ENCODE peak calls at places on chromosomes 4 and X, in nine cellular contexts. O is HS-5, A is nephron progenitor cell, H is T-cell, E is AML-193, T is H9, D is left lung, W is germinal center, V is WTC11. R is an unnamed sample.

GRCh38 chr4:187668683-187669082 is 326.9 kb upstream of the ZFP42 start:
- DNase-seq in O (peak), A (no peak), H (no peak), E (no peak), T (no peak), D (no peak), W (no peak), V (no peak), R (no peak)

GRCh38 chrX:49999048-49999447 is 76.7 kb downstream of the CLCN5 start:
- DNase-seq in O (no peak), A (no peak), H (no peak), E (no peak), T (no peak), D (no peak), W (no peak), V (no peak), R (no peak)

GRCh38 chr4:19381068-19381467 is 870.6 kb upstream of the SLIT2 start:
- DNase-seq in O (peak), A (no peak), H (no peak), E (no peak), T (no peak), D (no peak), W (no peak), V (no peak), R (peak)

GRCh38 chrX:125757794-125758564 is 408.1 kb downstream of the DCAF12L2 start:
- DNase-seq in O (peak), A (peak), H (no peak), E (no peak), T (no peak), D (no peak), W (no peak), V (no peak), R (peak)

GRCh38 chr4:152236519-152237056 is 299.3 kb downstream of the FBXW7 start:
- DNase-seq in O (no peak), A (no peak), H (no peak), E (no peak), T (no peak), D (no peak), W (no peak), V (no peak), R (no peak)

GRCh38 chr4:112213091-112213490 is 18.5 kb upstream of the AP1AR start:
- DNase-seq in O (no peak), A (no peak), H (no peak), E (no peak), T (no peak), D (no peak), W (no peak), V (no peak), R (no peak)

GRCh38 chrX:19549838-19550237 is 34.5 kb upstream of the MAP3K15 start:
- DNase-seq in O (no peak), A (no peak), H (no peak), E (no peak), T (no peak), D (no peak), W (no peak), V (no peak), R (no peak)

GRCh38 chr4:87068591-87069021 is 133.8 kb downstream of the AFF1 start:
- DNase-seq in O (no peak), A (no peak), H (no peak), E (no peak), T (no peak), D (no peak), W (no peak), V (no peak), R (no peak)

GRCh38 chr4:1087371-1087770 is 26.0 kb downstream of the RNF212 start:
- DNase-seq in O (no peak), A (no peak), H (peak), E (no peak), T (no peak), D (no peak), W (no peak), V (no peak), R (no peak)

GRCh38 chr4:112361181-112361791 is 64.1 kb downstream of the ALPK1 start:
- DNase-seq in O (no peak), A (no peak), H (no peak), E (no peak), T (peak), D (peak), W (no peak), V (peak), R (no peak)

GRCh38 chr4:74886490-74886889 is 46.4 kb upstream of the PARM1 start:
- DNase-seq in O (no peak), A (no peak), H (no peak), E (no peak), T (no peak), D (no peak), W (no peak), V (no peak), R (no peak)

GRCh38 chrX:101357166-101357795 is 8.7 kb upstream of the TIMM8A start:
- DNase-seq in O (no peak), A (no peak), H (no peak), E (no peak), T (no peak), D (no peak), W (no peak), V (no peak), R (no peak)

GRCh38 chr4:86960557-86960959 is 25.7 kb downstream of the AFF1 start:
- DNase-seq in O (no peak), A (peak), H (no peak), E (no peak), T (no peak), D (no peak), W (no peak), V (no peak), R (no peak)

GRCh38 chr4:150411527-150411926 is 170.4 kb upstream of the MAB21L2 start:
- DNase-seq in O (no peak), A (no peak), H (no peak), E (no peak), T (no peak), D (no peak), W (no peak), V (no peak), R (no peak)

GRCh38 chr4:19694829-19695228 is 556.9 kb upstream of the SLIT2 start:
- DNase-seq in O (no peak), A (no peak), H (no peak), E (no peak), T (no peak), D (no peak), W (no peak), V (no peak), R (no peak)

GRCh38 chr4:4578981-4579380 is 37.1 kb upstream of the STX18 start:
- DNase-seq in O (no peak), A (peak), H (no peak), E (no peak), T (no peak), D (no peak), W (no peak), V (peak), R (no peak)

GRCh38 chr4:142420461-142421095 is 425.5 kb downstream of the INPP4B start:
- DNase-seq in O (no peak), A (no peak), H (no peak), E (no peak), T (no peak), D (no peak), W (no peak), V (no peak), R (no peak)

GRCh38 chr4:139651282-139652194 is 14.1 kb upstream of the MGST2 start:
- DNase-seq in O (no peak), A (peak), H (peak), E (peak), T (peak), D (no peak), W (peak), V (peak), R (peak)

GRCh38 chrX:22073928-22074327 is 41.8 kb downstream of the PHEX start:
- DNase-seq in O (no peak), A (no peak), H (no peak), E (no peak), T (no peak), D (no peak), W (no peak), V (no peak), R (no peak)

GRCh38 chr4:6465985-6466384 is 6.4 kb downstream of the PPP2R2C start:
- DNase-seq in O (no peak), A (no peak), H (no peak), E (no peak), T (peak), D (no peak), W (no peak), V (no peak), R (no peak)

GRCh38 chr4:141132689-141133145 is 552 bp downstream of the RNF150 start:
- DNase-seq in O (no peak), A (peak), H (no peak), E (no peak), T (peak), D (peak), W (peak), V (peak), R (peak)

GRCh38 chr4:30717208-30718020 is 2.8 kb upstream of the PCDH7 start:
- DNase-seq in O (no peak), A (peak), H (no peak), E (no peak), T (peak), D (peak), W (no peak), V (peak), R (no peak)